ENCODE peak calls at places on chromosomes 7 and 10, in seven cellular contexts. U, E, X, T, H, P and R are unnamed samples. For H3K9me3, the result is how much of the 10 kb centered on the place peaks cover.

GRCh38 chr10:101848408-101848807 is 4.8 kb upstream of the KCNIP2 start:
- DNase-seq in U (no peak), E (no peak), X (no peak), T (no peak), H (no peak), P (no peak), R (no peak)

GRCh38 chr7:54932818-54933543 is 85.8 kb upstream of the EGFR start:
- DNase-seq in U (peak), E (peak), X (peak), T (peak), H (no peak), P (peak), R (peak)

GRCh38 chr7:106858618-106859532 is 6.2 kb upstream of the PIK3CG start:
- DNase-seq in U (peak), E (peak), X (no peak), T (peak), H (no peak), P (no peak), R (peak)

GRCh38 chr10:86356306-86356705 is 10.3 kb downstream of the GRID1 start:
- DNase-seq in U (no peak), E (no peak), X (no peak), T (no peak), H (no peak), P (no peak), R (no peak)

GRCh38 chr10:11329055-11329673 is 282.3 kb downstream of the USP6NL start:
- DNase-seq in U (no peak), E (no peak), X (no peak), T (no peak), H (no peak), P (no peak), R (no peak)

GRCh38 chr10:76411719-76412435 is 980.5 kb downstream of the LRMDA start:
- DNase-seq in U (no peak), E (no peak), X (no peak), T (no peak), H (no peak), P (no peak), R (no peak)

GRCh38 chr10:5323446-5323845 is 41.3 kb upstream of the UCN3 start:
- DNase-seq in U (no peak), E (no peak), X (no peak), T (no peak), H (no peak), P (no peak), R (no peak)

GRCh38 chr7:55133630-55134392 is 115.0 kb downstream of the EGFR start:
- DNase-seq in U (peak), E (no peak), X (peak), T (peak), H (no peak), P (peak), R (peak)

GRCh38 chr10:81108516-81109199 is 571.0 kb downstream of the SH2D4B start:
- DNase-seq in U (no peak), E (no peak), X (no peak), T (no peak), H (no peak), P (no peak), R (no peak)

GRCh38 chr7:1873421-1873820 is 203.3 kb downstream of the ELFN1 start:
- DNase-seq in U (no peak), E (no peak), X (no peak), T (no peak), H (no peak), P (no peak), R (no peak)

GRCh38 chr7:39084344-39084743 is 106.6 kb downstream of the POU6F2 start:
- DNase-seq in U (no peak), E (no peak), X (no peak), T (no peak), H (no peak), P (no peak), R (no peak)

GRCh38 chr7:78516450-78516849 is 717.9 kb downstream of the PHTF2 start:
- DNase-seq in U (no peak), E (no peak), X (no peak), T (no peak), H (no peak), P (no peak), R (no peak)

GRCh38 chr7:94087664-94088352 is 83.7 kb upstream of the BET1 start:
- DNase-seq in U (peak), E (peak), X (no peak), T (peak), H (peak), P (peak), R (no peak)

GRCh38 chr10:124459395-124459794 is 2.2 kb upstream of the LHPP start:
- DNase-seq in U (no peak), E (no peak), X (no peak), T (no peak), H (no peak), P (no peak), R (no peak)

GRCh38 chr10:68542046-68542445 is 14.7 kb upstream of the SLC25A16 start:
- DNase-seq in U (no peak), E (no peak), X (no peak), T (no peak), H (no peak), P (no peak), R (no peak)

GRCh38 chr7:100895956-100896742 is 461 bp upstream of the ACHE start:
- DNase-seq in U (peak), E (peak), X (no peak), T (no peak), H (no peak), P (no peak), R (peak)

GRCh38 chr10:131858118-131858515 is 42.7 kb upstream of the PPP2R2D start:
- DNase-seq in U (no peak), E (no peak), X (no peak), T (no peak), H (no peak), P (no peak), R (peak)

GRCh38 chr10:9228770-9229169 is 1174.3 kb downstream of the GATA3 start:
- DNase-seq in U (no peak), E (no peak), X (no peak), T (no peak), H (no peak), P (no peak), R (no peak)

GRCh38 chr7:13731643-13732042 is 257.8 kb downstream of the ETV1 start:
- DNase-seq in U (no peak), E (no peak), X (no peak), T (no peak), H (no peak), P (no peak), R (no peak)

GRCh38 chr10:110414563-110415309 is 83.0 kb upstream of the DUSP5 start:
- DNase-seq in U (peak), E (peak), X (no peak), T (no peak), H (peak), P (peak), R (no peak)

GRCh38 chr10:9596368-9596920 is 1421.2 kb upstream of the CELF2 start:
- DNase-seq in U (no peak), E (no peak), X (no peak), T (no peak), H (no peak), P (no peak), R (no peak)

GRCh38 chr7:42192851-42193456 is 44.1 kb downstream of the GLI3 start:
- DNase-seq in U (no peak), E (no peak), X (no peak), T (no peak), H (no peak), P (no peak), R (no peak)

GRCh38 chr7:148722340-148723165 is 23.9 kb downstream of the CUL1 start:
- DNase-seq in U (peak), E (peak), X (no peak), T (peak), H (no peak), P (no peak), R (no peak)

GRCh38 chr10:129047585-129047984 is 419.5 kb upstream of the MGMT start:
- DNase-seq in U (no peak), E (no peak), X (no peak), T (no peak), H (no peak), P (no peak), R (no peak)

GRCh38 chr10:129046074-129046681 is 420.9 kb upstream of the MGMT start:
- DNase-seq in U (no peak), E (no peak), X (no peak), T (no peak), H (no peak), P (no peak), R (no peak)

GRCh38 chr10:129048513-129048912 is 418.5 kb upstream of the MGMT start:
- DNase-seq in U (no peak), E (no peak), X (no peak), T (no peak), H (no peak), P (no peak), R (no peak)

GRCh38 chr10:129045658-129046057 is 421.4 kb upstream of the MGMT start:
- DNase-seq in U (no peak), E (no peak), X (no peak), T (no peak), H (no peak), P (no peak), R (no peak)

GRCh38 chr10:129047001-129047400 is 420.0 kb upstream of the MGMT start:
- DNase-seq in U (no peak), E (no peak), X (no peak), T (no peak), H (no peak), P (no peak), R (no peak)
- H3K9me3 ChIP-seq in U (under half), E (under half), X (under half), T (under half), H (under half), P (under half), R (under half)

GRCh38 chr10:27679996-27680395 is 65.6 kb downstream of the MKX start:
- DNase-seq in U (no peak), E (no peak), X (no peak), T (no peak), H (no peak), P (no peak), R (no peak)
- TF ChIP-seq CTCF in U (no peak), E (no peak), X (no peak), T (no peak), H (no peak), P (no peak), R (no peak)

GRCh38 chr10:37053476-37053875 is 71.9 kb upstream of the ANKRD30A start:
- DNase-seq in U (no peak), E (no peak), X (no peak), T (no peak), H (no peak), P (no peak), R (no peak)

DNA sequence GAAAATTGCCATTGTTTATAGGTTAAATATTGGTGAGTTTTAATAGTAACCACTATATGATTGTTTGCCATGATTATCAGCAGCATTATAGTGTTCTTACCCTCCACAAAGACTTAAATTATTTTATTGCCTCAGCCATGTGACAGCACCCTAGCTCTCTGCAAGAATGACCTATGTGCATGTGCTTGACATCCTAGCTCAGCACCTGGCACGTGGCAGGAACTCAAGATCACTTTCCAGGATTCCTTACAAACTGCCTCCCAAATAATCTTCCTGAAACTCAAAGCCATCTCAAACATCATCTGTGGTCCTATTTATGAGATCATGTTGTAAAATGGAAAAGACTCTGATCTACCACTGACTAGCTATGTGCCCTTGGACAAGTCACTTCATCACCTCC is 68.1 kb upstream of the ANKRD30A start:
- DNase-seq in U (no peak), E (no peak), X (no peak), T (no peak), H (no peak), P (no peak), R (no peak)
- H3K9me3 ChIP-seq in U (under half), E (under half), X (under half), T (under half), H (under half), P (under half), R (under half)

DNA sequence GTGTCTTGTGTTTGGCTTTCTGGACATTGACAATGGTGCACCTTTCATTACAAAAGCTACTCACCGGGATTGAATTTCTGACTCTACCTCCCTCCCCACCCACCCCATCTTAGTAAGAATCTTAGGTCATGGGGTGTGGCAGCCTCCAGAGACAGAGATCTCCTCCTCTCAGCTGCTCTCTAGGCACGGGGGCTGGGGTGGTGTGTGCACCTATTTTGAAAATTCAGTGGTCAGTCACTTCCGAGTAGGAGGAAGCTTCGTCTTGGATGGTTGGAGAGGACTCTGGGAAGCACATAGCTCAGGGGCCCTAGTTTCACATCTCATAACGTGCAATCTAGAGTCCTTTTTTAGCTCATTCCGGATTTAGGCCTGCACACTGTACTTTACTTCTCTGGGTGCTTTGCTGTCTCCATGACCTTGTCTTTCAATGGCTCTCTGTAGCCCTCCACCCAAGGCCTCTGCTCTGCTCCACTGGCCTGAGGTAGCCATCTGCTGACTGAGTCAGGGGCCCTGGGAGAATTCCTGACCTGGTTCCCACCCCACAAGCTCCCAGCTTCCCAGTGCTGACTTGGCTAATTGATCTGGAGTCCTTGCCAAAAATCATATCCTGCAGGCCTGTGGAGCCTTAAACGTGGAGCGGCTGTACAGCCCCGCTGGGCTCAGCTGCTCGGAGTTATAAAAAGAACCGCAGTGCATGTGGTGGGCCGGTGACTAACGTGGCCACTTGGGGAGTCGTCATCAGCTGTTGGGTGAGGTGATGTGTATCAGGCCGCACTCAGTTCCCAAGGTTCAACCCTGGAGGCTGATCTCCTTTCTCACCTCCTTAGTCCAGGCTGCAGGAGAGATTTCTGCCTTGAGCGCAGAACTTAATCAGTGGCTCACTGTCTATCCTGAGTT is 19.3 kb upstream of the ADAMTS14 start:
- DNase-seq in U (no peak), E (peak), X (no peak), T (no peak), H (no peak), P (no peak), R (no peak)
- TF ChIP-seq CTCF in U (no peak), E (no peak), X (no peak), T (no peak), H (no peak), P (no peak), R (no peak)

GRCh38 chr7:158025651-158026600 is 561.7 kb downstream of the PTPRN2 start:
- DNase-seq in U (peak), E (no peak), X (no peak), T (no peak), H (no peak), P (no peak), R (peak)
- H3K9me3 ChIP-seq in U (under half), E (under half), X (under half), T (under half), H (under half), P (under half), R (under half)

DNA sequence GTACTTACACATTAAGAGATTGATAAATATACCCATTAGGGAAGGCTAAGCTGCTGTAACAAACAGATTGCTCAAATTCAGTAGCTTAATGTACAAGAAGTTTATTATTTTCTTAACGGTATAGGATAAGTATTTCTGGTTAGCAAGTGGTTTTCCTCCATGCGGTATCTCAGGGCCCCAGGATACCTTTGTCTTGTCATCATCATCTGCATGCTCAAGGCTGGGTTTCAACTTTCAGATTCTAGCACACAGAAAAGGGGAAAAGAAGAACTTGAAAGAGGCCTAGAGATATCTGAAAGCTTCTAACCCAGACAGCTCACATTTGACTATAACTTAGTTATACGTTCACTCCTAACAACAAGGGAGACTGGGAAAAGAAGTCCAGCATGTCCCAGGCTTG is 11.8 kb upstream of the GALNT17 start:
- DNase-seq in U (no peak), E (no peak), X (no peak), T (no peak), H (no peak), P (no peak), R (no peak)
- TF ChIP-seq CTCF in U (no peak), E (no peak), X (no peak), T (no peak), H (no peak), P (no peak), R (no peak)

GRCh38 chr7:18521945-18522566 is 26.5 kb downstream of the HDAC9 start:
- DNase-seq in U (no peak), E (no peak), X (no peak), T (no peak), H (peak), P (no peak), R (no peak)

GRCh38 chr7:18524248-18524647 is 28.7 kb downstream of the HDAC9 start:
- DNase-seq in U (no peak), E (no peak), X (no peak), T (no peak), H (no peak), P (no peak), R (no peak)

GRCh38 chr7:18529213-18529612 is 33.7 kb downstream of the HDAC9 start:
- DNase-seq in U (no peak), E (no peak), X (no peak), T (no peak), H (no peak), P (no peak), R (no peak)

GRCh38 chr7:18530224-18531179 is 35.0 kb downstream of the HDAC9 start:
- DNase-seq in U (no peak), E (no peak), X (no peak), T (no peak), H (peak), P (no peak), R (no peak)

DNA sequence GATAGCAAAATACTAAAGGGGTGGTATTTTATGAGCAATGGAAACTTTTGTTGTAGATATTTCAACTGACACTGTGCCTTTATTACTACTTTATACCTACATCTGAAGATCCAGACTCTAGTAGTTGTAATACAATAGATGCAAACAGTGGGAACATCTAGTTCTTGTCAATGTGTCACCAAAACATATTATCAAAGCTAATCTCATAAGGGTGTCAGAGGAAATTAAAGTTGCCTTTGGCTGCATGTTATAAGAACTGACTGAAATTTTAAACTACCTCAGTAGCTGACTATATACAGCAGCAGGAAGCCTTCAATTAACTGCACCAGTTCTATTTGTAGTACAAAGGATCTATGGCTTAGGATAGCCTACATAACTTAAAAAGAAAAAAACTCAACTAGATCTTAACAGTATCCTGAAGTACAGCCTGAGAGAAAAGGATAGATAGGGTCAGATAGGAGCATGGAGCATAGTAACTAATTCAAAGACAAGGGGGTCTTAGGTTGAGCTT is 30.9 kb downstream of the HDAC9 start:
- DNase-seq in U (no peak), E (no peak), X (no peak), T (no peak), H (no peak), P (no peak), R (no peak)
- H3K9me3 ChIP-seq in U (under half), E (under half), X (under half), T (under half), H (under half), P (under half), R (under half)

GRCh38 chr7:105713488-105714465 is 132.5 kb upstream of the EFCAB10 start:
- DNase-seq in U (no peak), E (no peak), X (no peak), T (no peak), H (no peak), P (no peak), R (no peak)
- TF ChIP-seq CTCF in U (no peak), E (no peak), X (no peak), T (no peak), H (no peak), P (no peak), R (no peak)